ENCODE peak calls at places on chromosomes 1 and 21, in seven cellular contexts. I, H, B, J, Y, M and D are unnamed samples.

GRCh38 chr1:225763815-225764548 is 13.6 kb upstream of the SRP9 start:
- DNase-seq in I (no peak), H (peak; percentile 15), B (no peak), J (no peak), Y (peak; percentile 53), M (peak; percentile 69), D (peak; percentile 60)

GRCh38 chr1:42765832-42766722 is 751 bp downstream of the P3H1 start:
- DNase-seq in I (peak; percentile 33), H (peak; percentile 43), B (peak; percentile 61), J (no peak), Y (peak; percentile 52), M (peak; percentile 87), D (peak; percentile 74)

GRCh38 chr1:17892851-17893250 is 137.7 kb downstream of the ACTL8 start:
- DNase-seq in I (no peak), H (no peak), B (no peak), J (no peak), Y (no peak), M (no peak), D (no peak)

GRCh38 chr1:2273401-2274090 is 45.4 kb downstream of the SKI start:
- DNase-seq in I (no peak), H (no peak), B (no peak), J (no peak), Y (peak; percentile 2), M (no peak), D (no peak)

GRCh38 chr1:117447661-117448060 is 80.4 kb downstream of the MAN1A2 start:
- DNase-seq in I (no peak), H (no peak), B (no peak), J (no peak), Y (no peak), M (peak; percentile 38), D (no peak)

GRCh38 chr21:25963186-25963585 is 207.4 kb downstream of the APP start:
- DNase-seq in I (no peak), H (peak; percentile 43), B (no peak), J (no peak), Y (no peak), M (peak; percentile 46), D (peak; percentile 66)

GRCh38 chr1:116508984-116509980 is 61.5 kb downstream of the CD58 start:
- DNase-seq in I (no peak), H (peak; percentile 64), B (no peak), J (no peak), Y (no peak), M (peak; percentile 94), D (peak; percentile 37)

GRCh38 chr1:40153073-40153770 is 8.0 kb upstream of the RLF start:
- DNase-seq in I (no peak), H (peak; percentile 31), B (no peak), J (no peak), Y (peak; percentile 6), M (peak; percentile 64), D (peak; percentile 74)

GRCh38 chr1:198411240-198411639 is 129.2 kb downstream of the ATP6V1G3 start:
- DNase-seq in I (no peak), H (no peak), B (no peak), J (no peak), Y (no peak), M (no peak), D (no peak)

GRCh38 chr1:94247146-94248094 is 10.0 kb upstream of the ARHGAP29 start:
- DNase-seq in I (peak; percentile 17), H (peak; percentile 83), B (peak; percentile 86), J (no peak), Y (peak; percentile 81), M (peak; percentile 62), D (peak; percentile 88)

GRCh38 chr1:214952648-214953047 is 129.9 kb upstream of the KCNK2 start:
- DNase-seq in I (no peak), H (no peak), B (no peak), J (no peak), Y (no peak), M (no peak), D (no peak)

GRCh38 chr1:52281518-52281917 is 84.5 kb downstream of the CC2D1B start:
- DNase-seq in I (no peak), H (no peak), B (no peak), J (no peak), Y (no peak), M (peak; percentile 70), D (peak; percentile 63)